ENCODE peak calls at places on chromosomes 12 and 14, in five cellular contexts. One of them, this sample, is unnamed.

GRCh38 chr12:2456813-2457186 is 338.0 kb upstream of the FKBP4 start:
- DNase-seq in stromal cell of bone marrow: no peak
- DNase-seq in activated CD8-positive, alpha-beta memory T cell treated with anti-CD3 and anti-CD28 coated beads, Interleukin-2, amount 50 U/mL, for 48 hours: no peak
- DNase-seq in AG04450: no peak
- DNase-seq in nephron progenitor cell: no peak
- DNase-seq in this sample: no peak

GRCh38 chr14:53714495-53715389 is 241.9 kb downstream of the BMP4 start:
- DNase-seq in activated CD8-positive, alpha-beta memory T cell treated with anti-CD3 and anti-CD28 coated beads, Interleukin-2, amount 50 U/mL, for 48 hours: no peak
- DNase-seq in AG04450: no peak
- DNase-seq in nephron progenitor cell: no peak
- DNase-seq in stromal cell of bone marrow: no peak
- DNase-seq in this sample: peak

GRCh38 chr12:117596968-117597367 is 235.5 kb upstream of the NOS1 start:
- DNase-seq in AG04450: no peak
- DNase-seq in activated CD8-positive, alpha-beta memory T cell treated with anti-CD3 and anti-CD28 coated beads, Interleukin-2, amount 50 U/mL, for 48 hours: no peak
- DNase-seq in stromal cell of bone marrow: no peak
- DNase-seq in nephron progenitor cell: no peak
- DNase-seq in this sample: no peak

GRCh38 chr12:1662761-1663439 is 28.0 kb upstream of the ADIPOR2 start:
- DNase-seq in AG04450: no peak
- DNase-seq in nephron progenitor cell: peak
- DNase-seq in activated CD8-positive, alpha-beta memory T cell treated with anti-CD3 and anti-CD28 coated beads, Interleukin-2, amount 50 U/mL, for 48 hours: no peak
- DNase-seq in stromal cell of bone marrow: no peak
- DNase-seq in this sample: no peak

GRCh38 chr12:81591256-81591655 is 167.9 kb downstream of the PPFIA2 start:
- DNase-seq in activated CD8-positive, alpha-beta memory T cell treated with anti-CD3 and anti-CD28 coated beads, Interleukin-2, amount 50 U/mL, for 48 hours: no peak
- DNase-seq in stromal cell of bone marrow: no peak
- DNase-seq in nephron progenitor cell: no peak
- DNase-seq in AG04450: no peak
- DNase-seq in this sample: no peak

GRCh38 chr12:93126069-93126474 is 197.0 kb upstream of the EEA1 start:
- DNase-seq in stromal cell of bone marrow: no peak
- DNase-seq in activated CD8-positive, alpha-beta memory T cell treated with anti-CD3 and anti-CD28 coated beads, Interleukin-2, amount 50 U/mL, for 48 hours: no peak
- DNase-seq in nephron progenitor cell: no peak
- DNase-seq in AG04450: no peak
- DNase-seq in this sample: no peak

GRCh38 chr14:38425324-38425976 is 169.6 kb upstream of the CLEC14A start:
- DNase-seq in stromal cell of bone marrow: no peak
- DNase-seq in activated CD8-positive, alpha-beta memory T cell treated with anti-CD3 and anti-CD28 coated beads, Interleukin-2, amount 50 U/mL, for 48 hours: no peak
- DNase-seq in nephron progenitor cell: no peak
- DNase-seq in AG04450: no peak
- DNase-seq in this sample: no peak

GRCh38 chr12:113932411-113933196 is 33.5 kb downstream of the RBM19 start:
- DNase-seq in nephron progenitor cell: peak
- DNase-seq in AG04450: no peak
- DNase-seq in stromal cell of bone marrow: no peak
- DNase-seq in activated CD8-positive, alpha-beta memory T cell treated with anti-CD3 and anti-CD28 coated beads, Interleukin-2, amount 50 U/mL, for 48 hours: no peak
- DNase-seq in this sample: peak

GRCh38 chr14:74522740-74523139 is 29.2 kb downstream of the ISCA2 start:
- DNase-seq in stromal cell of bone marrow: no peak
- DNase-seq in nephron progenitor cell: no peak
- DNase-seq in AG04450: no peak
- DNase-seq in activated CD8-positive, alpha-beta memory T cell treated with anti-CD3 and anti-CD28 coated beads, Interleukin-2, amount 50 U/mL, for 48 hours: no peak
- DNase-seq in this sample: no peak